ENCODE peak calls at places on chromosome 2, in four cellular contexts. E, M, F and O are unnamed samples.

GRCh38 chr2:241413929-241414580 is 58.0 kb downstream of the FARP2 start:
- DNase-seq in E (no peak), M (no peak), F (no peak), O (peak; percentile 11)

GRCh38 chr2:47695800-47696477 is 87.0 kb upstream of the MSH6 start:
- DNase-seq in E (no peak), M (no peak), F (no peak), O (no peak)

GRCh38 chr2:41896186-41896846 is 151.5 kb upstream of the PKDCC start:
- DNase-seq in E (no peak), M (peak; percentile 61), F (no peak), O (no peak)

GRCh38 chr2:55887906-55888625 is 35.5 kb downstream of the EFEMP1 start:
- DNase-seq in E (peak; percentile 76), M (no peak), F (no peak), O (peak; percentile 88)

GRCh38 chr2:191152841-191153240 is 2.0 kb upstream of the STAT4 start:
- DNase-seq in E (peak; percentile 79), M (peak; percentile 50), F (no peak), O (peak; percentile 72)

GRCh38 chr2:42569116-42569711 is 782 bp downstream of the MTA3 start:
- DNase-seq in E (peak; percentile 40), M (no peak), F (no peak), O (peak; percentile 59)

GRCh38 chr2:73979021-73979420 is 5.7 kb upstream of the TET3 start:
- DNase-seq in E (no peak), M (peak; percentile 71), F (no peak), O (no peak)

GRCh38 chr2:29783696-29784095 is 137.7 kb downstream of the ALK start:
- DNase-seq in E (no peak), M (no peak), F (no peak), O (no peak)

GRCh38 chr2:112153501-112153900 is 15.3 kb downstream of the FBLN7 start:
- DNase-seq in E (no peak), M (no peak), F (no peak), O (no peak)

GRCh38 chr2:24380687-24381271 is 20.4 kb upstream of the ITSN2 start:
- DNase-seq in E (no peak), M (no peak), F (no peak), O (no peak)

GRCh38 chr2:237863659-237864029 is 4.2 kb downstream of the RAMP1 start:
- DNase-seq in E (no peak), M (no peak), F (no peak), O (no peak)

GRCh38 chr2:13334545-13334944 is 617.8 kb downstream of the TRIB2 start:
- DNase-seq in E (no peak), M (no peak), F (no peak), O (no peak)

GRCh38 chr2:63790913-63791312 is 50.8 kb upstream of the UGP2 start:
- DNase-seq in E (peak; percentile 92), M (no peak), F (peak; percentile 55), O (peak; percentile 89)

GRCh38 chr2:196112408-196113039 is 43.9 kb upstream of the DNAH7 start:
- DNase-seq in E (peak; percentile 86), M (no peak), F (peak; percentile 51), O (peak; percentile 89)

GRCh38 chr2:142756430-142756829 is 121.0 kb upstream of the KYNU start:
- DNase-seq in E (peak; percentile 33), M (no peak), F (no peak), O (peak; percentile 20)

GRCh38 chr2:241475267-241475666 is 33.1 kb downstream of the STK25 start:
- DNase-seq in E (no peak), M (no peak), F (no peak), O (no peak)

GRCh38 chr2:44479127-44479887 is 117.6 kb downstream of the CAMKMT start:
- DNase-seq in E (peak; percentile 80), M (peak; percentile 50), F (peak; percentile 64), O (peak; percentile 89)

GRCh38 chr2:196586511-196586991 is 53.0 kb upstream of the CCDC150 start:
- DNase-seq in E (peak; percentile 91), M (no peak), F (peak; percentile 79), O (peak; percentile 69)

GRCh38 chr2:43218550-43219382 is 7.6 kb downstream of the ZFP36L2 start:
- DNase-seq in E (peak; percentile 24), M (peak; percentile 95), F (no peak), O (no peak)

GRCh38 chr2:236646441-236646840 is 76.8 kb downstream of the ACKR3 start:
- DNase-seq in E (no peak), M (no peak), F (no peak), O (no peak)

GRCh38 chr2:105517814-105518705 is 119.2 kb upstream of the FHL2 start:
- DNase-seq in E (peak; percentile 62), M (no peak), F (no peak), O (peak; percentile 57)

GRCh38 chr2:197198890-197199289 is 111.7 kb downstream of the ANKRD44 start:
- DNase-seq in E (no peak), M (peak; percentile 96), F (no peak), O (no peak)

GRCh38 chr2:72719416-72719815 is 106.4 kb downstream of the EXOC6B start:
- DNase-seq in E (peak; percentile 4), M (no peak), F (no peak), O (no peak)

GRCh38 chr2:85953476-85953875 is 64.7 kb upstream of the ST3GAL5 start:
- DNase-seq in E (peak; percentile 43), M (no peak), F (peak; percentile 22), O (no peak)